ENCODE peak calls at places on chromosome 10, in ten cellular contexts. G, I, Q, F, U, R, K, T, P and Z are unnamed samples.

GRCh38 chr10:513393-513792 is 176.1 kb downstream of the DIP2C start:
- DNase-seq in G (no peak), I (no peak), Q (no peak), F (no peak), U (no peak), R (no peak), K (no peak), T (no peak), P (no peak), Z (no peak)

GRCh38 chr10:97494151-97494550 is 4.1 kb downstream of the MMS19 start:
- DNase-seq in G (no peak), I (no peak), Q (no peak), F (no peak), U (no peak), R (no peak), K (no peak), T (no peak), P (no peak), Z (peak; percentile 22)

GRCh38 chr10:680146-680545 is 9.3 kb downstream of the DIP2C start:
- DNase-seq in G (no peak), I (no peak), Q (no peak), F (no peak), U (peak; percentile 72), R (no peak), K (no peak), T (no peak), P (no peak), Z (no peak)

GRCh38 chr10:34954142-34954541 is 136.0 kb downstream of the CUL2 start:
- DNase-seq in G (no peak), I (no peak), Q (no peak), F (no peak), U (no peak), R (no peak), K (no peak), T (peak; percentile 86), P (peak; percentile 89), Z (no peak)

GRCh38 chr10:112959207-112959838 is 9.3 kb downstream of the TCF7L2 start:
- DNase-seq in G (no peak), I (no peak), Q (no peak), F (no peak), U (no peak), R (no peak), K (no peak), T (no peak), P (no peak), Z (peak; percentile 61)

GRCh38 chr10:132496360-132497082 is 41.1 kb upstream of the INPP5A start:
- DNase-seq in G (no peak), I (no peak), Q (no peak), F (no peak), U (no peak), R (no peak), K (no peak), T (no peak), P (no peak), Z (no peak)

GRCh38 chr10:36380538-36380937 is 738.4 kb upstream of the FZD8 start:
- DNase-seq in G (no peak), I (no peak), Q (no peak), F (no peak), U (no peak), R (no peak), K (no peak), T (no peak), P (no peak), Z (no peak)

GRCh38 chr10:78904196-78904595 is 164.6 kb upstream of the ZMIZ1 start:
- DNase-seq in G (no peak), I (no peak), Q (no peak), F (no peak), U (no peak), R (no peak), K (no peak), T (no peak), P (no peak), Z (no peak)

GRCh38 chr10:5888843-5889623 is 660 bp downstream of the ANKRD16 start:
- DNase-seq in G (peak; percentile 38), I (no peak), Q (peak; percentile 50), F (no peak), U (peak; percentile 61), R (no peak), K (peak; percentile 54), T (no peak), P (peak; percentile 47), Z (peak; percentile 66)

GRCh38 chr10:131230641-131231322 is 80.7 kb downstream of the TCERG1L start:
- DNase-seq in G (no peak), I (no peak), Q (no peak), F (no peak), U (no peak), R (no peak), K (no peak), T (no peak), P (no peak), Z (no peak)

GRCh38 chr10:52215745-52216361 is 98.2 kb upstream of the DKK1 start:
- DNase-seq in G (peak; percentile 26), I (peak; percentile 65), Q (peak; percentile 53), F (no peak), U (no peak), R (peak; percentile 56), K (peak; percentile 36), T (peak; percentile 59), P (peak; percentile 55), Z (peak; percentile 75)

GRCh38 chr10:19302117-19302516 is 253.5 kb downstream of the MALRD1 start:
- DNase-seq in G (peak; percentile 1), I (peak; percentile 79), Q (no peak), F (no peak), U (no peak), R (no peak), K (no peak), T (no peak), P (no peak), Z (peak; percentile 33)

GRCh38 chr10:110756886-110757285 is 112.8 kb downstream of the RBM20 start:
- DNase-seq in G (no peak), I (no peak), Q (no peak), F (no peak), U (no peak), R (no peak), K (no peak), T (no peak), P (no peak), Z (no peak)

GRCh38 chr10:6112893-6113292 is 24.1 kb downstream of the RBM17 start:
- DNase-seq in G (no peak), I (no peak), Q (no peak), F (no peak), U (no peak), R (no peak), K (no peak), T (no peak), P (no peak), Z (no peak)

GRCh38 chr10:11373626-11374310 is 237.7 kb downstream of the USP6NL start:
- DNase-seq in G (no peak), I (no peak), Q (no peak), F (no peak), U (no peak), R (no peak), K (no peak), T (no peak), P (no peak), Z (no peak)

GRCh38 chr10:114822771-114823463 is 1.3 kb downstream of the FHIP2A start:
- DNase-seq in G (peak; percentile 34), I (peak; percentile 61), Q (peak; percentile 44), F (no peak), U (no peak), R (peak; percentile 33), K (no peak), T (no peak), P (no peak), Z (peak; percentile 70)

GRCh38 chr10:79196470-79197461 is 128.0 kb downstream of the ZMIZ1 start:
- DNase-seq in G (peak; percentile 81), I (peak; percentile 47), Q (peak; percentile 88), F (no peak), U (peak; percentile 88), R (no peak), K (peak; percentile 76), T (peak; percentile 62), P (peak; percentile 81), Z (peak; percentile 71)